ENCODE peak calls at places on chromosomes 7 and 10, in six cellular contexts. T is psoas muscle, J is left ventricle myocardium inferior, E is IMR-90, O is right atrium auricular region, Y is heart right ventricle. K is an unnamed sample.
A peak's percentile ranks its signal among the peaks of the same experiment; 100 is the strongest.

GRCh38 chr7:138245682-138246081 is 169.4 kb downstream of the AKR1D1 start:
- DNase-seq in J (no peak), O (no peak), E (no peak), Y (no peak), T (no peak), K (no peak)

GRCh38 chr7:44638611-44639557 is 32.5 kb downstream of the OGDH start:
- DNase-seq in Y (peak; percentile 57), J (peak; percentile 56), E (peak; percentile 75), T (peak; percentile 74), O (peak; percentile 85), K (peak; percentile 90)

GRCh38 chr10:116704926-116705325 is 37.4 kb downstream of the HSPA12A start:
- DNase-seq in T (no peak), E (no peak), O (no peak), J (no peak), Y (no peak), K (no peak)

GRCh38 chr7:132354527-132354926 is 221.7 kb downstream of the PLXNA4 start:
- DNase-seq in O (no peak), J (no peak), T (no peak), E (no peak), Y (no peak), K (no peak)

GRCh38 chr7:28487487-28487886 is 75.2 kb downstream of the CREB5 start:
- DNase-seq in O (no peak), J (no peak), T (no peak), E (no peak), Y (no peak), K (no peak)

GRCh38 chr7:148722340-148723165 is 23.9 kb downstream of the CUL1 start:
- DNase-seq in E (no peak), O (no peak), J (peak; percentile 27), T (no peak), Y (no peak), K (no peak)

GRCh38 chr7:105672820-105673219 is 91.5 kb upstream of the EFCAB10 start:
- DNase-seq in T (no peak), O (no peak), E (no peak), J (no peak), Y (no peak), K (no peak)

GRCh38 chr10:91617073-91617580 is 15.7 kb downstream of the PPP1R3C start:
- DNase-seq in J (no peak), O (no peak), Y (no peak), E (peak; percentile 94), T (no peak), K (peak; percentile 51)

GRCh38 chr7:98257701-98258100 is 5.7 kb upstream of the TECPR1 start:
- DNase-seq in Y (no peak), J (no peak), O (no peak), E (no peak), T (no peak), K (no peak)

GRCh38 chr7:2517004-2517403 is 2.6 kb upstream of the LFNG start:
- DNase-seq in Y (no peak), E (peak; percentile 93), J (no peak), O (no peak), T (no peak), K (peak; percentile 75)

GRCh38 chr7:147756290-147756689 is 834.3 kb upstream of the C7orf33 start:
- DNase-seq in J (no peak), Y (no peak), O (no peak), T (no peak), E (no peak), K (no peak)

GRCh38 chr7:133434246-133434865 is 181.5 kb downstream of the EXOC4 start:
- DNase-seq in J (no peak), Y (no peak), O (no peak), E (peak; percentile 49), T (no peak), K (no peak)

GRCh38 chr10:70890917-70891431 is 2.6 kb upstream of the PCBD1 start:
- DNase-seq in Y (peak; percentile 72), O (no peak), E (no peak), J (peak; percentile 72), T (peak; percentile 49), K (no peak)

GRCh38 chr10:25899304-25899703 is 34.7 kb upstream of the MYO3A start:
- DNase-seq in O (no peak), E (no peak), J (no peak), T (no peak), Y (no peak), K (no peak)

DNA sequence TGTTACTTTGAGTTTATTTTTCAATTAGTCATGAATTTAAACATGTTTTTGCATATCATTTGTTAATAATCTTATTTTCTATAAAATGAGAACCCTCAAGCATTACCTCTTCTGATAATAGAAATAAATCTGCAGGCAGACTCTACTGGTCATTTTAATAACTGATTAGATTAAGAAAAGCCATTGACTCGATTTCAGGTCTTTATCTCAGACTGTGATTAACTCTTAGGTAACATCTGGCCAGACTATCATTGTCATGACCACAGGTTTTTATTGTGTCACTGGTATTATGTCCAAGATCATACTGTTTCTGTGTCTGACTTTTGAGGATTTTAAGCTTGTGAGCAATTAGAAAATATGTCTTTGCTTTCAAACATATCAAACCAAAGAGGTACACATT is 83.6 kb upstream of the SLC13A1 start:
- DNase-seq in Y (no peak), O (no peak), E (no peak), T (no peak), J (no peak), K (no peak)
- H3K4me3 ChIP-seq in Y (no peak overlapping the region), O (no peak overlapping the region), E (no peak overlapping the region), T (no peak overlapping the region), J (no peak overlapping the region), K (no peak overlapping the region)

GRCh38 chr10:92689663-92690210 is at the start of gene HHEX:
- DNase-seq in J (peak; percentile 61), E (peak; percentile 76), O (no peak), T (peak; percentile 59), Y (peak; percentile 66), K (peak; percentile 81)

GRCh38 chr10:92690211-92691041 is 671 bp downstream of the HHEX start:
- DNase-seq in T (peak; percentile 68), E (peak; percentile 69), Y (peak; percentile 68), O (no peak), J (peak; percentile 52), K (peak; percentile 84)

GRCh38 chr10:92691042-92691590 is 1.4 kb downstream of the HHEX start:
- DNase-seq in O (no peak), E (no peak), T (no peak), J (peak; percentile 32), Y (peak; percentile 30), K (no peak)

GRCh38 chr10:92688927-92689662 is 660 bp upstream of the HHEX start:
- DNase-seq in J (no peak), Y (peak; percentile 33), T (no peak), O (no peak), E (peak; percentile 31), K (peak; percentile 52)

DNA sequence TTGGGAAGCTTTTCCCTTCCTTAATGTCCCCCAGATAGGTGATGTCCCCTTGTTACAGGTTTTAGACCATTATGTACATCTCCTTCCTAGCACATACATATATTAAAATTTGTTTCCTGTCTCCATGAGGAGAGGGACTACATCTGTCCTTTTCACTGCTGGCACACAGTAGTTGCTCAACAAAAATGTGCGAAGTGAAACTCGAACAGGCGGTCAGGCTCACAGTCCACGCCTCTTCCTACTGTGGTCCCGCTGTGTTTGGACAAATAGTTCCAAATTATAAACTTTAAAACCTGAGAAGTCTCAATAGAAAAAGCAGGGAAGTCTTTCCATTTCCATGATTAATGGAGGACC is 1.2 kb upstream of the HHEX start:
- DNase-seq in O (no peak), Y (no peak), T (no peak), E (no peak), J (no peak), K (no peak)
- H3K27me3 ChIP-seq in O (peaks cover 15% of the 10 kb centered on the region), Y (peaks cover 54% of the 10 kb centered on the region), T (no peaks in the 10 kb centered on the region), E (no peaks in the 10 kb centered on the region), J (peaks cover 63% of the 10 kb centered on the region), K (no peaks in the 10 kb centered on the region)

DNA sequence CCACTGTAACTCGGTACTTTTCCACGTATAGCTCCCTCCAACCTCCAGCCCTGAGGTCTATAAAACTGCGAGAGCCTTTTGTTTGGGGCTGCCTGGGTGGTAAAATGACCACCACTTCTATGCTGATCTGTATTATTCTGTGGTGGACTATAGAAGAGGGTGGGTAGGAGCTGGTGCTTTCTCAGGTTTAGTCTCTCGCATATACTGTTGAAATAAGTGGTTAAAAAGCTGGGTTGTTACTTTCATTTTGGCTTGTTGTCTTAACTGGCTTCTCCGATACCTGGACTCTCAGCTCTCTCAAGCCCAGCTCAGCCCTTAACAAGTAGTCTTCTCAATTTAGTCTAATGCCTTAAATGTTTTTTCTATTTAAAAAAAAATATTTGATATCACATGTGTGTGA is 70.3 kb downstream of the KIF20B start:
- DNase-seq in T (no peak), O (no peak), J (no peak), Y (no peak), E (no peak), K (no peak)
- H3K36me3 ChIP-seq in T (no peaks in the 10 kb centered on the region), O (no peaks in the 10 kb centered on the region), J (peaks cover 17% of the 10 kb centered on the region), Y (no peaks in the 10 kb centered on the region), E (no peaks in the 10 kb centered on the region), K (peaks cover 84% of the 10 kb centered on the region)

GRCh38 chr10:45378866-45379265 is 4.8 kb downstream of the ALOX5 start:
- DNase-seq in T (no peak), O (no peak), Y (no peak), J (no peak), E (no peak), K (no peak)
- H3K4me3 ChIP-seq in T (no peak overlapping the region), O (no peak overlapping the region), Y (no peak overlapping the region), J (no peak overlapping the region), E (no peak overlapping the region), K (no peak overlapping the region)

GRCh38 chr10:86963341-86963919 is 4.9 kb upstream of the ADIRF start:
- DNase-seq in T (no peak), O (peak; percentile 43), E (no peak), Y (no peak), J (no peak), K (no peak)

GRCh38 chr10:86962981-86963310 is 4.5 kb downstream of the SNCG start:
- DNase-seq in T (no peak), E (no peak), Y (no peak), O (peak; percentile 54), J (no peak), K (no peak)

GRCh38 chr10:86966008-86966654 is 2.2 kb upstream of the ADIRF start:
- DNase-seq in J (no peak), O (peak; percentile 58), E (no peak), Y (no peak), T (no peak), K (no peak)

GRCh38 chr10:86964847-86965190 is 3.5 kb upstream of the ADIRF start:
- DNase-seq in E (no peak), T (no peak), O (no peak), J (no peak), Y (no peak), K (no peak)

GRCh38 chr10:86964061-86964846 is 4.0 kb upstream of the ADIRF start:
- DNase-seq in O (peak; percentile 55), T (no peak), J (no peak), Y (no peak), E (no peak), K (no peak)
- H3K27me3 ChIP-seq in O (no peaks in the 10 kb centered on the region), T (no peaks in the 10 kb centered on the region), J (no peaks in the 10 kb centered on the region), Y (peaks cover 17% of the 10 kb centered on the region), E (no peaks in the 10 kb centered on the region), K (no peaks in the 10 kb centered on the region)

GRCh38 chr7:29951206-29951605 is 38.4 kb downstream of the SCRN1 start:
- DNase-seq in J (no peak), T (no peak), O (no peak), E (no peak), Y (no peak), K (no peak)

GRCh38 chr7:29950480-29950879 is 39.1 kb downstream of the SCRN1 start:
- DNase-seq in Y (no peak), O (no peak), E (no peak), T (no peak), J (no peak), K (no peak)

GRCh38 chr7:29946428-29947186 is 43.0 kb downstream of the SCRN1 start:
- DNase-seq in J (peak; percentile 30), T (no peak), Y (no peak), E (no peak), O (no peak), K (peak; percentile 23)

GRCh38 chr7:29940199-29940598 is 49.4 kb downstream of the SCRN1 start:
- DNase-seq in J (no peak), Y (no peak), O (no peak), T (no peak), E (peak; percentile 10), K (no peak)

GRCh38 chr7:29945259-29945809 is 44.3 kb downstream of the SCRN1 start:
- DNase-seq in T (no peak), J (no peak), O (no peak), E (no peak), Y (no peak), K (no peak)
- H3K36me3 ChIP-seq in T (no peaks in the 10 kb centered on the region), J (peaks cover 18% of the 10 kb centered on the region), O (peaks cover 27% of the 10 kb centered on the region), E (peaks cover 66% of the 10 kb centered on the region), Y (peaks cover 15% of the 10 kb centered on the region), K (peaks cover 12% of the 10 kb centered on the region)

K was measured in MG63.